ENCODE peak calls at places on chromosome X, in eight cellular contexts. N, S, E, I, R, D, V and L are unnamed samples.

GRCh38 chrX:129996120-129996519 is 13.7 kb downstream of the BCORL1 start:
- DNase-seq in S (no peak), I (peak), D (peak), E (no peak), N (no peak), V (no peak), R (no peak), L (peak)

GRCh38 chrX:104166735-104167436 is 633 bp downstream of the FAM199X start:
- DNase-seq in E (peak), D (peak), S (no peak), R (no peak), I (no peak), V (no peak), N (no peak), L (no peak)

GRCh38 chrX:72349190-72349589 is 43.5 kb upstream of the CITED1 start:
- DNase-seq in R (peak), E (no peak), I (no peak), N (peak), S (no peak), V (no peak), D (no peak), L (no peak)

GRCh38 chrX:143632625-143633387 is 3.1 kb downstream of the SLITRK4 start:
- DNase-seq in D (no peak), S (no peak), I (no peak), E (no peak), N (no peak), V (no peak), R (no peak), L (peak)

GRCh38 chrX:5632061-5632614 is 596.5 kb downstream of the NLGN4X start:
- DNase-seq in I (no peak), E (no peak), R (no peak), D (no peak), V (no peak), S (no peak), N (no peak), L (no peak)

GRCh38 chrX:54721424-54721823 is 76.6 kb downstream of the ITIH6 start:
- DNase-seq in I (no peak), E (no peak), D (peak), S (no peak), V (no peak), R (no peak), N (no peak), L (peak)

GRCh38 chrX:145823132-145823531 is 5.5 kb downstream of the SLITRK2 start:
- DNase-seq in D (no peak), S (no peak), R (no peak), V (no peak), I (no peak), E (no peak), N (no peak), L (no peak)

GRCh38 chrX:118199997-118200396 is 83.4 kb upstream of the KLHL13 start:
- DNase-seq in R (no peak), V (no peak), D (no peak), N (no peak), E (no peak), I (no peak), S (no peak), L (no peak)

GRCh38 chrX:120751683-120752082 is 121.8 kb upstream of the C1GALT1C1 start:
- DNase-seq in D (no peak), V (no peak), I (no peak), S (no peak), R (no peak), E (no peak), N (no peak), L (no peak)

GRCh38 chrX:36867143-36867542 is 141.0 kb upstream of the FAM47C start:
- DNase-seq in R (peak), E (no peak), S (no peak), D (peak), N (peak), V (no peak), I (peak), L (peak)

GRCh38 chrX:100447563-100448397 is 37.7 kb upstream of the PCDH19 start:
- DNase-seq in N (peak), R (peak), D (peak), V (no peak), E (peak), S (peak), I (peak), L (peak)

GRCh38 chrX:97740886-97741285 is 857.2 kb downstream of the RPA4 start:
- DNase-seq in E (no peak), D (no peak), V (no peak), I (peak), S (no peak), R (no peak), N (no peak), L (peak)

GRCh38 chrX:74133156-74133796 is 170.7 kb upstream of the ZCCHC13 start:
- DNase-seq in N (peak), I (peak), R (peak), S (no peak), V (no peak), D (peak), E (no peak), L (peak)

GRCh38 chrX:139882299-139882698 is 50.6 kb downstream of the ATP11C start:
- DNase-seq in R (no peak), D (no peak), E (no peak), S (no peak), N (no peak), V (no peak), I (no peak), L (no peak)

GRCh38 chrX:108199691-108200090 is 108.1 kb downstream of the ATG4A start:
- DNase-seq in I (peak), R (peak), N (peak), E (no peak), S (no peak), D (peak), V (no peak), L (peak)

GRCh38 chrX:114338870-114339269 is 245.0 kb upstream of the HTR2C start:
- DNase-seq in N (no peak), D (no peak), I (no peak), V (no peak), R (no peak), E (no peak), S (no peak), L (no peak)

GRCh38 chrX:10045327-10046000 is 78.3 kb downstream of the CLDN34 start:
- DNase-seq in S (no peak), N (no peak), D (no peak), V (no peak), I (no peak), E (no peak), R (no peak), L (no peak)

GRCh38 chrX:46777971-46778810 is 19.3 kb upstream of the SLC9A7 start:
- DNase-seq in E (no peak), R (no peak), I (peak), S (no peak), V (no peak), D (no peak), N (no peak), L (peak)

GRCh38 chrX:44306336-44306735 is 37.1 kb downstream of the EFHC2 start:
- DNase-seq in I (no peak), E (no peak), S (no peak), N (no peak), R (no peak), D (peak), V (no peak), L (peak)

GRCh38 chrX:102995316-102995715 is 58.2 kb downstream of the RAB40AL start:
- DNase-seq in V (no peak), R (no peak), N (no peak), D (no peak), S (no peak), E (no peak), I (peak), L (no peak)

GRCh38 chrX:51759055-51759454 is 15.8 kb downstream of the GSPT2 start:
- DNase-seq in E (no peak), S (no peak), D (no peak), R (no peak), V (no peak), N (no peak), I (no peak), L (no peak)

GRCh38 chrX:70030242-70030823 is 19.4 kb downstream of the AWAT2 start:
- DNase-seq in N (peak), R (peak), I (peak), E (no peak), V (no peak), D (peak), S (no peak), L (peak)

GRCh38 chrX:47182106-47182700 is 11.4 kb upstream of the UBA1 start:
- DNase-seq in E (peak), D (no peak), V (no peak), S (no peak), I (no peak), R (no peak), N (no peak), L (no peak)

DNA sequence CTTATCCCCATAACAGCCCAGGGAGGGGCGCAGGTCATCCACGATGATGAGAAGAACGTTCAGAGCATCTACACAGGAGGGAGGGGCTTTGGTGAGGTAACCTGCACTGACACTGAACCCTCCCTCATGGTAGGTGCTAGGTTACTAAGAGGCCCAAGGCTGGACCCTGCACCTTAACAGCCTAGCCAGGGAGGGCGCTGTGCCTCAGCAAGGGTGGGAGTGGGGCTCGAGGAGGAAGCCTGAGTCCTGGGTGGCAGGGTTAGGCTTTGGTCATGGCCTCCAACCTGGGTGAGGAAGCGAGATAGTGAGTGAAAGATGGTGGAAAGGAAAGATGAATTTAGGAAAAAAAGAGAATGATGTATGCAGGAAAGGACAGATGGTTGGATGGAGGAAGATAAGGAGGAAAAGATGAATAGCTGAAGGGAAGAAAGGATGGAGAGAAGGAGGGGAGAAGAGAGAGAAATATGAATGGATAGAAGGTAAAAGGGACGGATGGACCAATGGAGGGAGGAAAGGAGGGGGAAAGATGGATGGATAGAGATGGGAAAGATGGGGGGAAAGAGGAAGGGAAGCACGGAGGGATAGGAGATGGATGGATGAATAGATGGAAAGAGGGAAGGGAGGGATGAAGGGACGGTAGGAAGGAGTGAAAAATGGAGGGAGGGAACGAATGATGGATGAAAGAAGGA is 736 bp downstream of the IDS start:
- DNase-seq in S (no peak), N (peak), I (no peak), D (no peak), V (no peak), E (no peak), R (peak), L (no peak)
- TF ChIP-seq CTCF in S (no peak), N (peak), I (peak), D (no peak), V (no peak), E (no peak), R (peak), L (peak)

DNA sequence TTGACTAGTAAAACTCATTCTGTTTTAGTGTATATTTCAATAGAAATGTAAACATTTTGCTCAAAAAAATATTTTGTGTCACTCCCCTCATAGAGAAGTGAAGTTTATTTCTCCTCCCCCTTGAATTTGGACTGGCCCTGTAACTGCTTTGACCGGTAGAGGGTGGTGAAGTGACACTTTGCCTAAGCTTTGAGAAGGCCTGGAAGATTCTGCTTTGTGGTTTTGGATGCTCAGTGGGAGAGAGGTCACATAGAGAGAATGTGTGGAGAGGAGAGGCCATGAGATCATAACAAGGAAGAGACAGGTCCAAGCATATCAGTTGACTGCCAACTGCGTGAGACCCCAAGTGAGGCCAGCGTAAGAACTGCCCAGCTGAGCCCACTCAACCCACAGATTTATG is 19.1 kb upstream of the ARX start:
- DNase-seq in S (no peak), E (no peak), V (no peak), N (no peak), R (no peak), D (no peak), I (no peak), L (peak)
- TF ChIP-seq CTCF in S (no peak), E (no peak), V (no peak), N (no peak), R (no peak), D (no peak), I (peak), L (peak)

DNA sequence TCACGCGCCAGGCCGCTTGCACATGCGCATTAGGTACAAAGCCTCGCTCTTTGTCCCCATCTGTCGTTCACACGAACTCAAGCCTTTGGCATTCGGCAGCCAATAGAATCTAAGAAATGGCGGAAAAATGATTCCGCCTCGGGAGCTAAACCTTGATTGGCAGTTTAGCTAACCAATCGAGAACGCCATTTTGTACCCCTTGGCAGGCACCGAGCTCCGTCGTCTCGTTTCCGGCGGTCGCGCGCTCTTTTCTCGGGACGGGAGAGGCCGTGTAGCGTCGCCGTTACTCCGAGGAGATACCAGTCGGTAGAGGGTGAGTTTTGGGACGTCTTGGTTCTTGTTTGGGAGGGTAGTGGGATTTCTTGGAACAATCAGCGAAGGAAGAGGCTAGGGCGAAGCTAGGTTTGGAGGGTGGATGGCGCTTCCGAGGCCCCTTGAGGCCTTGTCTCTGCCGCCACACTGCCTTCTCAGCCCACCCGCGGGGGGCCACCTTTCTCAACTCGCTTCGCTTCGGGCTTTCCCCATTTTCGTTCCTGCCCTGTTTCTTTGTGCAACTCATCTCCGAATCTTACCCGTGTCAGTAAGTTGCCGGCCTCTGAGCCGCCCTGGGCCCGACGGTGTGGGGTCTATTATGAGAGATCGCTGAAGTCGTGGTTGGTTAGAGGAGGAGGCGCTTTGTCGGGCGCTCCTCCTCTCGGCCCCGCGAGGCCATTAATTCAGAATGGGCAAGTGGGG is at the start of gene NONO:
- DNase-seq in D (peak), E (peak), N (peak), V (no peak), R (peak), S (peak), I (peak), L (peak)
- TF ChIP-seq CTCF in D (peak), E (no peak), N (no peak), V (no peak), R (no peak), S (no peak), I (no peak), L (no peak)

DNA sequence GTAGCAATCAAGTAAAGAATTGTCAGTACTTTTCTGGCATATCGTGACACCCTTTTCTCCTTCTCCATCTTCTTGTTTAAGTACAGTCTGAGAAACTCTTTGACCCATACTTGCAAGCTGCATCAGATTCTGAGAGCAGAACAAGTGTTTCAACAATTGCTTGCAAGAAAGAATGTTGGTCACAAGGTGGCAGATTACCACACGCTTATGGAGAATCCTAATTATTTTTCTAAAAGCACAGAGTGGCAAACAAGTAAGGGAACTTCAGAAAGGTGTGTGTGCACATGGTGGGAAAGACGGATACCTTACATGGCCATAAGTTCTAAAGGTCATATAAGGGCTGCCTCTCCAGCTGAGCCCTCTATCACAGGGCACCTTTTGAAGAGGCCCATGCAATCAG is 136.4 kb upstream of the FGF13 start:
- DNase-seq in V (no peak), S (no peak), E (no peak), D (no peak), I (no peak), N (no peak), R (no peak), L (peak)
- TF ChIP-seq CTCF in V (no peak), S (no peak), E (peak), D (no peak), I (no peak), N (no peak), R (no peak), L (peak)